ENCODE peak calls at places on chromosome 10, in four cellular contexts. One of them, this sample, is unnamed.

GRCh38 chr10:72000073-72001025 is 36.2 kb downstream of the CHST3 start:
- DNase-seq in mesenchymal stem cell: no peak
- DNase-seq in stimulated activated CD8-positive, alpha-beta memory T cell treated with anti-CD3 and anti-CD28 coated beads, Interleukin-12 subunit alpha, Interleukin-12 subunit beta, amount 100 ng/mL, for 1 hour: no peak
- DNase-seq in non-pigmented ciliary epithelial cell: no peak
- DNase-seq in this sample: no peak

GRCh38 chr10:101145750-101146391 is 14.8 kb downstream of the TLX1 start:
- DNase-seq in mesenchymal stem cell: no peak
- DNase-seq in stimulated activated CD8-positive, alpha-beta memory T cell treated with anti-CD3 and anti-CD28 coated beads, Interleukin-12 subunit alpha, Interleukin-12 subunit beta, amount 100 ng/mL, for 1 hour: no peak
- DNase-seq in non-pigmented ciliary epithelial cell: no peak
- DNase-seq in this sample: no peak

GRCh38 chr10:121282264-121282663 is 316.0 kb downstream of the FGFR2 start:
- DNase-seq in mesenchymal stem cell: no peak
- DNase-seq in stimulated activated CD8-positive, alpha-beta memory T cell treated with anti-CD3 and anti-CD28 coated beads, Interleukin-12 subunit alpha, Interleukin-12 subunit beta, amount 100 ng/mL, for 1 hour: no peak
- DNase-seq in non-pigmented ciliary epithelial cell: no peak
- DNase-seq in this sample: no peak

GRCh38 chr10:11243425-11244222 is 226.0 kb downstream of the CELF2 start:
- DNase-seq in mesenchymal stem cell: no peak
- DNase-seq in stimulated activated CD8-positive, alpha-beta memory T cell treated with anti-CD3 and anti-CD28 coated beads, Interleukin-12 subunit alpha, Interleukin-12 subunit beta, amount 100 ng/mL, for 1 hour: no peak
- DNase-seq in non-pigmented ciliary epithelial cell: no peak
- DNase-seq in this sample: no peak

GRCh38 chr10:24494236-24494635 is 229.5 kb downstream of the ARHGAP21 start:
- DNase-seq in mesenchymal stem cell: no peak
- DNase-seq in stimulated activated CD8-positive, alpha-beta memory T cell treated with anti-CD3 and anti-CD28 coated beads, Interleukin-12 subunit alpha, Interleukin-12 subunit beta, amount 100 ng/mL, for 1 hour: no peak
- DNase-seq in non-pigmented ciliary epithelial cell: no peak
- DNase-seq in this sample: no peak

GRCh38 chr10:78763651-78764395 is 304.9 kb upstream of the ZMIZ1 start:
- DNase-seq in mesenchymal stem cell: no peak
- DNase-seq in stimulated activated CD8-positive, alpha-beta memory T cell treated with anti-CD3 and anti-CD28 coated beads, Interleukin-12 subunit alpha, Interleukin-12 subunit beta, amount 100 ng/mL, for 1 hour: no peak
- DNase-seq in non-pigmented ciliary epithelial cell: no peak
- DNase-seq in this sample: no peak

GRCh38 chr10:28903063-28903462 is 225.7 kb downstream of the BAMBI start:
- DNase-seq in mesenchymal stem cell: no peak
- DNase-seq in stimulated activated CD8-positive, alpha-beta memory T cell treated with anti-CD3 and anti-CD28 coated beads, Interleukin-12 subunit alpha, Interleukin-12 subunit beta, amount 100 ng/mL, for 1 hour: no peak
- DNase-seq in non-pigmented ciliary epithelial cell: no peak
- DNase-seq in this sample: no peak

GRCh38 chr10:112137381-112137987 is 46.1 kb downstream of the GPAM start:
- DNase-seq in mesenchymal stem cell: peak; percentile 55
- DNase-seq in stimulated activated CD8-positive, alpha-beta memory T cell treated with anti-CD3 and anti-CD28 coated beads, Interleukin-12 subunit alpha, Interleukin-12 subunit beta, amount 100 ng/mL, for 1 hour: peak; percentile 25
- DNase-seq in non-pigmented ciliary epithelial cell: no peak
- DNase-seq in this sample: peak; percentile 62

GRCh38 chr10:102712089-102712488 is 2.1 kb downstream of the ARL3 start:
- DNase-seq in mesenchymal stem cell: no peak
- DNase-seq in stimulated activated CD8-positive, alpha-beta memory T cell treated with anti-CD3 and anti-CD28 coated beads, Interleukin-12 subunit alpha, Interleukin-12 subunit beta, amount 100 ng/mL, for 1 hour: no peak
- DNase-seq in non-pigmented ciliary epithelial cell: no peak
- DNase-seq in this sample: no peak

GRCh38 chr10:3043512-3044368 is 23.6 kb upstream of the PFKP start:
- DNase-seq in mesenchymal stem cell: peak; percentile 84
- DNase-seq in stimulated activated CD8-positive, alpha-beta memory T cell treated with anti-CD3 and anti-CD28 coated beads, Interleukin-12 subunit alpha, Interleukin-12 subunit beta, amount 100 ng/mL, for 1 hour: no peak
- DNase-seq in non-pigmented ciliary epithelial cell: peak; percentile 47
- DNase-seq in this sample: peak; percentile 75

GRCh38 chr10:106942035-106942662 is 222.4 kb downstream of the SORCS1 start:
- DNase-seq in mesenchymal stem cell: no peak
- DNase-seq in stimulated activated CD8-positive, alpha-beta memory T cell treated with anti-CD3 and anti-CD28 coated beads, Interleukin-12 subunit alpha, Interleukin-12 subunit beta, amount 100 ng/mL, for 1 hour: no peak
- DNase-seq in non-pigmented ciliary epithelial cell: no peak
- DNase-seq in this sample: no peak

GRCh38 chr10:77850620-77851231 is 75.8 kb downstream of the DLG5 start:
- DNase-seq in mesenchymal stem cell: no peak
- DNase-seq in stimulated activated CD8-positive, alpha-beta memory T cell treated with anti-CD3 and anti-CD28 coated beads, Interleukin-12 subunit alpha, Interleukin-12 subunit beta, amount 100 ng/mL, for 1 hour: no peak
- DNase-seq in non-pigmented ciliary epithelial cell: no peak
- DNase-seq in this sample: no peak